ENCODE peak calls at places on chromosome 20, in four cellular contexts. B is GM10248, A is transverse colon, H is progenitor cell of endocrine pancreas. T is an unnamed sample.

GRCh38 chr20:22338140-22338708 is 246.1 kb downstream of the FOXA2 start:
- DNase-seq in B (no peak), A (no peak), H (no peak), T (no peak)

GRCh38 chr20:21291026-21291425 is 12.1 kb upstream of the XRN2 start:
- DNase-seq in B (no peak), A (no peak), H (no peak), T (no peak)

GRCh38 chr20:52303281-52303950 is 111.8 kb upstream of the ZFP64 start:
- DNase-seq in B (no peak), A (no peak), H (no peak), T (no peak)

GRCh38 chr20:5749512-5750490 is at the start of gene SHLD1:
- DNase-seq in B (peak), A (peak), H (peak), T (peak)

GRCh38 chr20:25296094-25297093 is 48.5 kb downstream of the PYGB start:
- DNase-seq in B (peak), A (peak), H (no peak), T (no peak)

GRCh38 chr20:34983089-34983820 is 27.6 kb downstream of the MYH7B start:
- DNase-seq in B (no peak), A (no peak), H (no peak), T (no peak)

GRCh38 chr20:55678126-55678525 is 327.2 kb downstream of the CBLN4 start:
- DNase-seq in B (no peak), A (peak), H (no peak), T (no peak)

GRCh38 chr20:6007094-6007528 is 46.7 kb downstream of the LRRN4 start:
- DNase-seq in B (no peak), A (no peak), H (no peak), T (no peak)

GRCh38 chr20:4280731-4281130 is 265.4 kb upstream of the RNF24 start:
- DNase-seq in B (no peak), A (no peak), H (no peak), T (no peak)

GRCh38 chr20:35368616-35369423 is 43.0 kb downstream of the UQCC1 start:
- DNase-seq in B (no peak), A (no peak), H (no peak), T (no peak)

GRCh38 chr20:18057106-18057993 is at the start of gene OVOL2:
- DNase-seq in B (peak), A (peak), H (peak), T (peak)

GRCh38 chr20:33280775-33281174 is 2.2 kb upstream of the BPIFB1 start:
- DNase-seq in B (no peak), A (no peak), H (no peak), T (no peak)

GRCh38 chr20:44979090-44979621 is 12.8 kb downstream of the STK4 start:
- DNase-seq in B (peak), A (peak), H (no peak), T (no peak)

GRCh38 chr20:1119128-1119505 is 715 bp downstream of the PSMF1 start:
- DNase-seq in B (no peak), A (no peak), H (no peak), T (no peak)

GRCh38 chr20:1118004-1118335 is 432 bp upstream of the PSMF1 start:
- DNase-seq in B (no peak), A (no peak), H (no peak), T (no peak)

GRCh38 chr20:1119524-1119923 is 1.1 kb downstream of the PSMF1 start:
- DNase-seq in B (no peak), A (no peak), H (no peak), T (no peak)

GRCh38 chr20:1121439-1121838 is 3.0 kb downstream of the PSMF1 start:
- DNase-seq in B (no peak), A (no peak), H (no peak), T (no peak)

GRCh38 chr20:1118336-1119127 is at the start of gene PSMF1:
- DNase-seq in B (peak), A (peak), H (peak), T (peak)
- TF ChIP-seq CTCF in B (no peak), A (peak), H (no peak), T (no peak)

GRCh38 chr20:9884666-9885065 is 45.8 kb upstream of the PAK5 start:
- DNase-seq in B (no peak), A (no peak), H (no peak), T (no peak)
- TF ChIP-seq CTCF in B (no peak), A (no peak), H (no peak), T (no peak)

GRCh38 chr20:58639182-58640146 is 11.6 kb upstream of the STX16 start:
- DNase-seq in B (no peak), A (no peak), H (no peak), T (peak)
- TF ChIP-seq CTCF in B (no peak), A (no peak), H (no peak), T (no peak)

GRCh38 chr20:1822564-1823420 is 72.4 kb upstream of the SIRPA start:
- DNase-seq in B (no peak), A (no peak), H (no peak), T (no peak)
- TF ChIP-seq CTCF in B (no peak), A (no peak), H (no peak), T (no peak)

DNA sequence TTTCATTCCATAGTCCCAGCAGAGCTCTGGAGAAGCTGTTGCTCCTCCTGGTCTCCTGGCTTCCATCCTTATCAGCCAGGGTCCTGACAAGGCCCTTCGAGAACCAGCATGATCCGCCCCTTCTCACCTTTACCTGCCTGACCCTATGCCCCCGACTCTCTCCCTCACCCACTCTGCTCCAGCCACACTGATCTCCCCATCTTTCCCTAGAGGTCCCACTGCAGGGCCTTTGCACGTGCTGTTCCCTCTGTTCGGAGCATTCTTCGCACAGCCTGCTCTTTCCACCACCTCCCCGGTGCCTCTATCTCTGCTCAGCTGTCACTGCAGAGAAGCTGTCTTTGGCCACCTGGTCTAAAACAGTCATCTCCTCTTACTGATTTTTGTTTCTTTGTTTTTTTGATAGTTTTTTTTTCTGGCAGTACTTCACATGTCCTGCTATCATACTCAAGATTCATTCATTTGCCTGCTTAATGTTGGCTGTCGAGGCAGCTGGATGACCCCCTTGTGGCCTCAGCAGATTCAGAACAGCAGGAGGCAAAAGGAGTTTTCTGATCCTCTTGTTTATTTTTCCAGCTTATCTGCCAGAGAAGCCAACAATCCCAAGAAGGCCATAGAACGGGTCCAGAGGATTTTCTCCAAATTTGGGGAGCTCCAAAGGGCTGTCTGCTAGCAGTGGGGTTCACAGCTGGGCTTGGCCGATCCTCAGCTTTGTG is 1.6 kb upstream of the PTGIS start:
- DNase-seq in B (no peak), A (no peak), H (no peak), T (no peak)
- TF ChIP-seq CTCF in B (no peak), A (no peak), H (no peak), T (no peak)

T was measured in lower leg skin.